ENCODE peak calls at places on chromosomes 2 and 18, in eight cellular contexts. T, E, S, Q, Y, A, D and R are unnamed samples.

GRCh38 chr2:49972699-49973098 is 818.4 kb upstream of the FSHR start:
- DNase-seq in T (no peak), E (no peak), S (no peak), Q (no peak), Y (no peak), A (no peak), D (no peak), R (no peak)

GRCh38 chr18:70366174-70366573 is 77.3 kb downstream of the SOCS6 start:
- DNase-seq in T (no peak), E (no peak), S (no peak), Q (no peak), Y (no peak), A (no peak), D (no peak), R (no peak)

GRCh38 chr2:191189112-191189635 is 38.4 kb upstream of the STAT4 start:
- DNase-seq in T (no peak), E (no peak), S (no peak), Q (no peak), Y (no peak), A (no peak), D (no peak), R (no peak)

GRCh38 chr18:58572181-58572580 is 56.7 kb downstream of the ALPK2 start:
- DNase-seq in T (peak), E (peak), S (no peak), Q (no peak), Y (no peak), A (peak), D (peak), R (no peak)

GRCh38 chr2:102592601-102593000 is 26.8 kb upstream of the SLC9A2 start:
- DNase-seq in T (no peak), E (no peak), S (no peak), Q (no peak), Y (no peak), A (peak), D (peak), R (no peak)

GRCh38 chr2:103249462-103249861 is 487.6 kb downstream of the TMEM182 start:
- DNase-seq in T (no peak), E (no peak), S (no peak), Q (no peak), Y (no peak), A (no peak), D (no peak), R (no peak)

GRCh38 chr2:113309655-113310387 is 31.1 kb upstream of the PAX8 start:
- DNase-seq in T (no peak), E (peak), S (no peak), Q (no peak), Y (peak), A (no peak), D (no peak), R (no peak)

GRCh38 chr2:24461685-24462084 is 29.4 kb upstream of the NCOA1 start:
- DNase-seq in T (no peak), E (no peak), S (no peak), Q (no peak), Y (no peak), A (no peak), D (no peak), R (no peak)

GRCh38 chr2:159617651-159618050 is 1.3 kb upstream of the BAZ2B start:
- DNase-seq in T (no peak), E (no peak), S (no peak), Q (no peak), Y (peak), A (no peak), D (peak), R (no peak)

GRCh38 chr2:208254871-208255556 is at the start of gene IDH1:
- DNase-seq in T (peak), E (peak), S (peak), Q (peak), Y (peak), A (peak), D (peak), R (peak)

GRCh38 chr2:234715671-234716250 is 218.9 kb upstream of the ARL4C start:
- DNase-seq in T (no peak), E (no peak), S (no peak), Q (no peak), Y (no peak), A (no peak), D (no peak), R (no peak)

GRCh38 chr2:138491495-138491862 is 10.1 kb upstream of the SPOPL start:
- DNase-seq in T (no peak), E (no peak), S (no peak), Q (no peak), Y (no peak), A (no peak), D (no peak), R (no peak)

GRCh38 chr2:138492160-138492559 is 9.4 kb upstream of the SPOPL start:
- DNase-seq in T (no peak), E (no peak), S (no peak), Q (no peak), Y (no peak), A (no peak), D (no peak), R (no peak)

GRCh38 chr2:138490673-138491494 is 10.7 kb upstream of the SPOPL start:
- DNase-seq in T (no peak), E (peak), S (no peak), Q (no peak), Y (no peak), A (no peak), D (no peak), R (no peak)

GRCh38 chr2:138485019-138485418 is 16.6 kb upstream of the SPOPL start:
- DNase-seq in T (no peak), E (no peak), S (no peak), Q (no peak), Y (no peak), A (no peak), D (no peak), R (no peak)

GRCh38 chr2:138486347-138487198 is 15.0 kb upstream of the SPOPL start:
- DNase-seq in T (no peak), E (no peak), S (no peak), Q (no peak), Y (no peak), A (no peak), D (peak), R (no peak)
- TF ChIP-seq CTCF in T (no peak), E (no peak), S (no peak), Q (no peak), Y (no peak), A (peak), D (peak), R (no peak)

GRCh38 chr2:240817496-240818292 is 2.3 kb downstream of the KIF1A start:
- DNase-seq in T (no peak), E (no peak), S (no peak), Q (peak), Y (no peak), A (no peak), D (no peak), R (no peak)
- H3K4me3 ChIP-seq in T (no peak), E (no peak), S (no peak), Q (no peak), Y (no peak), A (no peak), D (no peak), R (no peak)

GRCh38 chr2:23401427-23402204 is 16.6 kb downstream of the KLHL29 start:
- DNase-seq in T (no peak), E (no peak), S (no peak), Q (no peak), Y (no peak), A (no peak), D (no peak), R (no peak)

GRCh38 chr2:23400703-23401102 is 15.7 kb downstream of the KLHL29 start:
- DNase-seq in T (no peak), E (no peak), S (no peak), Q (no peak), Y (no peak), A (no peak), D (no peak), R (no peak)

GRCh38 chr2:23399674-23400261 is 14.8 kb downstream of the KLHL29 start:
- DNase-seq in T (no peak), E (no peak), S (no peak), Q (no peak), Y (no peak), A (no peak), D (no peak), R (no peak)

GRCh38 chr2:23402205-23402740 is 17.3 kb downstream of the KLHL29 start:
- DNase-seq in T (no peak), E (peak), S (no peak), Q (no peak), Y (no peak), A (no peak), D (no peak), R (no peak)

GRCh38 chr2:23404426-23404825 is 19.4 kb downstream of the KLHL29 start:
- DNase-seq in T (peak), E (peak), S (peak), Q (no peak), Y (no peak), A (peak), D (peak), R (no peak)
- TF ChIP-seq CTCF in T (peak), E (no peak), S (no peak), Q (peak), Y (no peak), A (peak), D (peak), R (peak)

GRCh38 chr2:1887915-1888314 is 143.6 kb upstream of the PXDN start:
- DNase-seq in T (no peak), E (no peak), S (no peak), Q (no peak), Y (no peak), A (no peak), D (peak), R (no peak)
- H3K4me3 ChIP-seq in T (no peak), E (no peak), S (no peak), Q (no peak), Y (no peak), A (no peak), D (no peak), R (no peak)

DNA sequence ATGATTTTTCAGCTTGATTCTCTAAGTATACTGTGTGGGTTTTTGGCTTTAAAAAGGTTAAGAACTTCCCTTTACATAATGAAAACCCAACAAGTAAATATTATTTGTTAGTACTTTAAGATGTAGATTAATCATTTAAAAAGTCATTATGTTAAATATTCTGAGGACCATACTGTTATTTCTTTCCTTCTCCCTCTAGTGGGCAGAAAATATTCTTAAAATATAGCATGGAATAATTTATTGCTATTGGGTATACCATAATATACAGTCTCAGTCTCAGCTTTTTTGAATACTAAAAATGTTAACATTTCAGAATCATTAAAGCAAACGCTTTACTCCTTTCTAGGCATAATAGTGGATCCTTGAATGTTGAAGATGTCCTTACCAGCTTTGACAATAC is 28.1 kb downstream of the CAMKMT start:
- DNase-seq in T (no peak), E (no peak), S (no peak), Q (no peak), Y (no peak), A (no peak), D (peak), R (no peak)
- TF ChIP-seq CTCF in T (peak), E (peak), S (no peak), Q (no peak), Y (no peak), A (no peak), D (peak), R (no peak)

GRCh38 chr2:27080140-27080469 is 1.7 kb downstream of the EMILIN1 start:
- DNase-seq in T (no peak), E (no peak), S (no peak), Q (no peak), Y (no peak), A (no peak), D (no peak), R (no peak)
- H3K4me3 ChIP-seq in T (peak), E (no peak), S (no peak), Q (peak), Y (peak), A (peak), D (peak), R (peak)

DNA sequence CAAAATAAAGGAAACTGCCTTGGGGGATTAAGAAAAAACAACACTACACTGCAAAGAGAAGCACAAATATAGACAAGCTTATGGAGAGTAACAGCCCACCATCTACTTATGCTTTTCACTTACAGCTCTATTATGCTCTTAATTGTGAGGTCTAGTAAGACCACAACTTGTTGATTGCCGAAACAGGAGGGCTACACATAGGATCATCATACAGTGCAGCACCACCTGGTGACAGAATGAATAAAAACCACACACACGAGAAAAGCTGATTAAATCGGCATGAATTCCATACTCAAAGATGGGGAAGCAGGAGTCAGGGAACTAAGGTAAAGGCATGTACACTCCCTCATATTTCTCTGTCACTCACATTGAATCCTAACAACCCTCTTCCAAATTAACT is 259.2 kb downstream of the IKZF2 start:
- DNase-seq in T (peak), E (no peak), S (no peak), Q (no peak), Y (no peak), A (peak), D (peak), R (no peak)
- TF ChIP-seq CTCF in T (peak), E (no peak), S (no peak), Q (no peak), Y (no peak), A (peak), D (peak), R (peak)

GRCh38 chr2:132741754-132742153 is 71.7 kb upstream of the LYPD1 start:
- DNase-seq in T (no peak), E (no peak), S (no peak), Q (no peak), Y (no peak), A (no peak), D (no peak), R (no peak)
- H3K4me3 ChIP-seq in T (no peak), E (no peak), S (no peak), Q (no peak), Y (no peak), A (no peak), D (no peak), R (no peak)

DNA sequence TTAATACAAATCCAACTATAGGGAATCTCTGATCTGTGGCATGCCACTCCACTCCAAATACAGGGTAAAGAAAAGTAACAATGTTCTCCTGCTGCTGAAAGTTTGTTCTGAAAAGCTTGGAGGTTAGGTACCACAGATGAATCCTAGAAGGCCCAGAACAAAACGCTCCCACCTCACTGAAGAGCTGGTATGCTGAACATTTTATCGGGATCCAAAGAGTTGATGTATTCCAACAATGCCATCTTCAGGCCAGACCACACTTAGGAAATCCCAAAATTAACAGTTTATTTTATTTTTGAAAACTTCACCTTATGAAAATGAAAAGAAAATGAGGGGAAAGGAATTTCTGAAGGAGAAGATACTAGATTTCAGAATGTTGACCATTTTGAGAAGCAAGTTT is 145.1 kb upstream of the CDH19 start:
- DNase-seq in T (no peak), E (no peak), S (no peak), Q (no peak), Y (no peak), A (peak), D (peak), R (no peak)
- TF ChIP-seq CTCF in T (peak), E (no peak), S (no peak), Q (no peak), Y (no peak), A (peak), D (peak), R (peak)

GRCh38 chr2:165803123-165803760 is 9.2 kb upstream of the GALNT3 start:
- DNase-seq in T (peak), E (no peak), S (peak), Q (no peak), Y (no peak), A (peak), D (peak), R (no peak)
- H3K4me3 ChIP-seq in T (no peak), E (no peak), S (no peak), Q (no peak), Y (no peak), A (no peak), D (no peak), R (no peak)